ENCODE peak calls at places on chromosome 13, in seven cellular contexts. T is foreskin fibroblast, W is heart right ventricle, K is A549, D is SK-N-SH, H is dorsolateral prefrontal cortex, F is fibroblast of villous mesenchyme. L is an unnamed sample.

GRCh38 chr13:45773236-45773635 is 71.1 kb downstream of the CBY2 start:
- DNase-seq in H (no peak), D (no peak), W (no peak), T (peak), F (peak), K (no peak), L (no peak)

GRCh38 chr13:45303866-45304265 is 37.1 kb downstream of the TPT1 start:
- DNase-seq in K (no peak), T (no peak), W (no peak), D (no peak), F (no peak), H (peak), L (no peak)

GRCh38 chr13:99346328-99347070 is 39.3 kb upstream of the GPR183 start:
- DNase-seq in K (no peak), F (no peak), T (no peak), W (no peak), D (no peak), H (no peak), L (no peak)

GRCh38 chr13:83882626-83882959 is 319 bp upstream of the SLITRK1 start:
- DNase-seq in W (no peak), H (no peak), T (no peak), K (no peak), F (no peak), D (no peak), L (no peak)

GRCh38 chr13:98285317-98285716 is 108.2 kb upstream of the RNF113B start:
- DNase-seq in D (peak), H (no peak), F (no peak), K (no peak), T (no peak), W (no peak), L (no peak)

GRCh38 chr13:41864658-41865057 is 96.3 kb downstream of the VWA8 start:
- DNase-seq in D (no peak), T (no peak), H (no peak), K (no peak), W (no peak), F (peak), L (no peak)

GRCh38 chr13:99740261-99740979 is 231.1 kb downstream of the ZIC5 start:
- DNase-seq in F (no peak), D (peak), K (no peak), T (peak), W (no peak), H (no peak), L (no peak)

GRCh38 chr13:46559272-46559805 is 6.4 kb downstream of the LRCH1 start:
- DNase-seq in K (no peak), H (no peak), D (no peak), F (no peak), T (no peak), W (no peak), L (no peak)

GRCh38 chr13:90968510-90968909 is 379.0 kb upstream of the MIR17HG start:
- DNase-seq in W (no peak), H (no peak), D (peak), K (peak), F (no peak), T (no peak), L (no peak)

GRCh38 chr13:76168661-76169060 is 532.5 kb downstream of the LMO7 start:
- DNase-seq in F (no peak), K (no peak), W (no peak), T (no peak), D (no peak), H (no peak), L (no peak)
- TF ChIP-seq CTCF in F (no peak), K (no peak), W (no peak), T (no peak), D (no peak), H (no peak), L (no peak)

GRCh38 chr13:95643009-95643408 is 1.5 kb downstream of the DZIP1 start:
- DNase-seq in D (peak), F (no peak), T (no peak), W (no peak), K (no peak), H (no peak), L (no peak)

GRCh38 chr13:95643471-95643813 is 1.1 kb downstream of the DZIP1 start:
- DNase-seq in D (peak), K (no peak), T (peak), H (no peak), F (peak), W (no peak), L (no peak)

GRCh38 chr13:95643814-95644598 is 500 bp downstream of the DZIP1 start:
- DNase-seq in D (peak), H (peak), W (no peak), K (peak), F (peak), T (peak), L (no peak)

GRCh38 chr13:95641291-95641811 is 3.2 kb downstream of the DZIP1 start:
- DNase-seq in W (no peak), H (peak), K (no peak), D (no peak), T (no peak), F (peak), L (no peak)

DNA sequence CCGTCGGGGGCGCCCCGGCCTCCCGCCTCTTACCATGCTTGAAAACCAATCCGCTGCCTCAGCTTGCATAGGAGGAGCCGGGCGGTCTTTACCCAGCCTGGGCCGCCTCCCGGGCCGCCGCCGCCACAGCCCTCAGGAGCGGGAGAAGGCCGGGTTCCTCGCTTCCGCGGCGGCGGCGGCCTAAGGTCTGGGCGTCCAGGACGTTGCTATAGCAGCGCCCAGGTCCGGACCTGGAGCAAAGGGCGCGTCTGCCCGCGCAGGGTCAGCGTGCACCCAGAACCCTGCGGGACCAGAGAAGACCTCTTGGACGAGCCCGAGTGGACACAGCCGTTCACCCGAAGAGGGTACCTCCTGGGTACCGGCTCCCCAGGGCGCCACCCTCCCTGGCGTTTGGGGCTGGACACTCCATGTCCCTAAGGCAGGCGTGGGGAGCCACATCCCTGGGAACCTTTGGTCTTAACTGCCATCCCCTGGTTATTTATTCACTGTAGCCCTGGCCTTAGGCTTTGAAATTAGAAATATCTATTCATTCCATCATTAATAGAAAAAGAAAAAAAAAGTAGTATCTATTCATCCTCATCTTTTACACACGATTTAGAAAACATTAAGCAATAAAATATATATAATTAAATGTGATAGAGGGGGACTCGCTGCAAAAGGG is 2.4 kb downstream of the DZIP1 start:
- DNase-seq in W (no peak), D (peak), K (no peak), H (peak), T (peak), F (peak), L (no peak)
- TF ChIP-seq CTCF in W (no peak), D (no peak), K (no peak), H (no peak), T (no peak), F (no peak), L (no peak)

GRCh38 chr13:27783111-27783510 is 9.2 kb upstream of the GSX1 start:
- DNase-seq in T (no peak), F (peak), K (no peak), H (no peak), D (no peak), W (no peak), L (no peak)
- TF ChIP-seq CTCF in T (peak), F (peak), K (no peak), H (peak), D (peak), W (peak), L (peak)

DNA sequence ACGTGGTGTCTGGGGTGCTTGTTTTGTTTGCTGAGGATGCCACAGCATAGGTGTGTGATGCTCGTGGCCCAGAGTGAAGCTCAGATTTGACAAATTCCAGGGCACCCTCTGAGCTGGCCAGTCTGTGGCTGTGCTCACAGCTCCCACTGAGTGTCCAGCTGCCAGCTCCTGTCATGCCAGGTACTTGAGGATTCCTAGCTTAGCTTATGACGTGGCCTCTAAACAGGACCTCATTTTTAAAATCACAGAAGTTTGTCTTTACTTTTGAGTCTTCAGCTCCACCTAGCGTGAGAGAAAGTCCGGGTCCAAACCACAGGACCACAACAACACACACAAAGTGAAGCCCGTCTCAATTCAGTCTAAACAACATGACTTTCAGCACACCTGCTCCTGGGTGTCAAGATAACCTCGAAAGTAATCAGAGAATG is 117.3 kb downstream of the RAB20 start:
- DNase-seq in W (no peak), K (no peak), D (no peak), T (peak), H (no peak), F (peak), L (no peak)
- TF ChIP-seq CTCF in W (peak), K (no peak), D (no peak), T (peak), H (peak), F (peak), L (no peak)

L was measured in D721Med.